ENCODE peak calls at places on chromosomes 7 and 10, in five cellular contexts. One of them, this sample, is unnamed.

GRCh38 chr10:82397859-82398258 is 522.9 kb downstream of the NRG3 start:
- DNase-seq in left colon: no peak
- DNase-seq in left cardiac atrium: no peak
- DNase-seq in A172: no peak
- DNase-seq in T-helper 2 cell: no peak
- DNase-seq in this sample: no peak

GRCh38 chr7:40197527-40197926 is 62.7 kb downstream of the SUGCT start:
- DNase-seq in left colon: no peak
- DNase-seq in left cardiac atrium: no peak
- DNase-seq in A172: no peak
- DNase-seq in T-helper 2 cell: no peak
- DNase-seq in this sample: no peak

GRCh38 chr10:18098201-18098600 is 42.0 kb upstream of the CACNB2 start:
- DNase-seq in left colon: no peak
- DNase-seq in left cardiac atrium: no peak
- DNase-seq in A172: no peak
- DNase-seq in T-helper 2 cell: no peak
- DNase-seq in this sample: no peak

GRCh38 chr7:45643630-45644029 is 69.5 kb downstream of the ADCY1 start:
- DNase-seq in left colon: no peak
- DNase-seq in left cardiac atrium: no peak
- DNase-seq in A172: no peak
- DNase-seq in T-helper 2 cell: no peak
- DNase-seq in this sample: no peak

GRCh38 chr7:5766321-5766761 is 15.1 kb downstream of the RNF216 start:
- DNase-seq in left colon: no peak
- DNase-seq in left cardiac atrium: no peak
- DNase-seq in A172: peak
- DNase-seq in T-helper 2 cell: no peak
- DNase-seq in this sample: no peak

GRCh38 chr10:24551161-24551560 is 172.5 kb downstream of the ARHGAP21 start:
- DNase-seq in left colon: peak
- DNase-seq in left cardiac atrium: no peak
- DNase-seq in A172: no peak
- DNase-seq in T-helper 2 cell: no peak
- DNase-seq in this sample: no peak

GRCh38 chr7:74606101-74606908 is 51.2 kb upstream of the GTF2I start:
- DNase-seq in left colon: peak
- DNase-seq in left cardiac atrium: peak
- DNase-seq in A172: peak
- DNase-seq in T-helper 2 cell: peak
- DNase-seq in this sample: no peak

GRCh38 chr10:27448926-27449325 is 55.2 kb upstream of the RAB18 start:
- DNase-seq in left colon: no peak
- DNase-seq in left cardiac atrium: no peak
- DNase-seq in A172: peak
- DNase-seq in T-helper 2 cell: no peak
- DNase-seq in this sample: peak

GRCh38 chr7:116499168-116500070 is at the start of gene CAV2:
- DNase-seq in left colon: peak
- DNase-seq in left cardiac atrium: peak
- DNase-seq in A172: peak
- DNase-seq in T-helper 2 cell: peak
- DNase-seq in this sample: peak

GRCh38 chr10:35613597-35614226 is 8.6 kb downstream of the GJD4 start:
- DNase-seq in left colon: no peak
- DNase-seq in left cardiac atrium: no peak
- DNase-seq in A172: peak
- DNase-seq in T-helper 2 cell: no peak
- DNase-seq in this sample: peak

GRCh38 chr7:25750738-25751529 is 401.1 kb upstream of the NFE2L3 start:
- DNase-seq in left colon: no peak
- DNase-seq in left cardiac atrium: no peak
- DNase-seq in A172: no peak
- DNase-seq in T-helper 2 cell: no peak
- DNase-seq in this sample: no peak

GRCh38 chr7:105861252-105861651 is 15.1 kb downstream of the ATXN7L1 start:
- DNase-seq in left colon: no peak
- DNase-seq in left cardiac atrium: no peak
- DNase-seq in A172: no peak
- DNase-seq in T-helper 2 cell: no peak
- DNase-seq in this sample: no peak

GRCh38 chr10:4127518-4128315 is 342.7 kb upstream of the KLF6 start:
- DNase-seq in left colon: peak
- DNase-seq in left cardiac atrium: no peak
- DNase-seq in A172: no peak
- DNase-seq in T-helper 2 cell: no peak
- DNase-seq in this sample: no peak

GRCh38 chr10:79196470-79197461 is 128.0 kb downstream of the ZMIZ1 start:
- DNase-seq in left colon: peak
- DNase-seq in left cardiac atrium: peak
- DNase-seq in A172: peak
- DNase-seq in T-helper 2 cell: peak
- DNase-seq in this sample: peak

GRCh38 chr10:113199459-113199858 is 249.4 kb downstream of the TCF7L2 start:
- DNase-seq in left colon: no peak
- DNase-seq in left cardiac atrium: no peak
- DNase-seq in A172: peak
- DNase-seq in T-helper 2 cell: no peak
- DNase-seq in this sample: peak

GRCh38 chr7:81150951-81151361 is 232.1 kb upstream of the SEMA3C start:
- DNase-seq in left colon: no peak
- DNase-seq in left cardiac atrium: peak
- DNase-seq in A172: no peak
- DNase-seq in T-helper 2 cell: no peak
- DNase-seq in this sample: no peak

GRCh38 chr10:132535065-132535651 is 2.4 kb upstream of the INPP5A start:
- DNase-seq in left colon: peak
- DNase-seq in left cardiac atrium: no peak
- DNase-seq in A172: no peak
- DNase-seq in T-helper 2 cell: no peak
- DNase-seq in this sample: no peak